ENCODE peak calls at places on chromosomes 16 and 17, in six cellular contexts. One of them, this sample, is unnamed.

GRCh38 chr16:74903882-74904678 is 80.8 kb downstream of the WDR59 start:
- DNase-seq in HCT116: no peak
- DNase-seq in prostate gland: no peak
- DNase-seq in endothelial cell of umbilical vein: no peak
- DNase-seq in transverse colon: no peak
- DNase-seq in suprapubic skin: no peak
- DNase-seq in this sample: no peak

GRCh38 chr17:59167571-59168001 is 12.0 kb downstream of the PRR11 start:
- DNase-seq in transverse colon: no peak
- DNase-seq in endothelial cell of umbilical vein: peak; percentile 61
- DNase-seq in HCT116: no peak
- DNase-seq in prostate gland: no peak
- DNase-seq in suprapubic skin: no peak
- DNase-seq in this sample: no peak

GRCh38 chr16:47578573-47578972 is 117.4 kb downstream of the PHKB start:
- DNase-seq in endothelial cell of umbilical vein: no peak
- DNase-seq in transverse colon: no peak
- DNase-seq in HCT116: no peak
- DNase-seq in suprapubic skin: no peak
- DNase-seq in prostate gland: no peak
- DNase-seq in this sample: no peak

GRCh38 chr16:20614201-20615141 is 38.3 kb upstream of the ACSM2B start:
- DNase-seq in HCT116: no peak
- DNase-seq in prostate gland: no peak
- DNase-seq in endothelial cell of umbilical vein: no peak
- DNase-seq in suprapubic skin: no peak
- DNase-seq in transverse colon: no peak
- DNase-seq in this sample: no peak

GRCh38 chr17:17121162-17121561 is 78.9 kb downstream of the MPRIP start:
- DNase-seq in endothelial cell of umbilical vein: no peak
- DNase-seq in HCT116: no peak
- DNase-seq in transverse colon: peak; percentile 42
- DNase-seq in prostate gland: no peak
- DNase-seq in suprapubic skin: no peak
- DNase-seq in this sample: no peak

GRCh38 chr17:7855643-7856080 is 796 bp downstream of the TMEM88 start:
- DNase-seq in prostate gland: no peak
- DNase-seq in suprapubic skin: peak; percentile 75
- DNase-seq in transverse colon: no peak
- DNase-seq in endothelial cell of umbilical vein: peak; percentile 50
- DNase-seq in HCT116: no peak
- DNase-seq in this sample: peak; percentile 77

GRCh38 chr16:8611886-8612595 is 9.5 kb upstream of the METTL22 start:
- DNase-seq in transverse colon: no peak
- DNase-seq in suprapubic skin: no peak
- DNase-seq in HCT116: no peak
- DNase-seq in endothelial cell of umbilical vein: no peak
- DNase-seq in prostate gland: no peak
- DNase-seq in this sample: no peak

GRCh38 chr17:44828919-44829557 is 1.0 kb downstream of the GJC1 start:
- DNase-seq in HCT116: no peak
- DNase-seq in suprapubic skin: no peak
- DNase-seq in prostate gland: no peak
- DNase-seq in endothelial cell of umbilical vein: peak; percentile 65
- DNase-seq in transverse colon: no peak
- DNase-seq in this sample: no peak

GRCh38 chr17:76949913-76950695 is 81.9 kb downstream of the MGAT5B start:
- DNase-seq in prostate gland: no peak
- DNase-seq in transverse colon: no peak
- DNase-seq in suprapubic skin: no peak
- DNase-seq in endothelial cell of umbilical vein: no peak
- DNase-seq in HCT116: no peak
- DNase-seq in this sample: no peak

GRCh38 chr16:4538067-4538385 is 547 bp downstream of the CDIP1 start:
- DNase-seq in prostate gland: no peak
- DNase-seq in HCT116: no peak
- DNase-seq in transverse colon: no peak
- DNase-seq in suprapubic skin: no peak
- DNase-seq in endothelial cell of umbilical vein: peak; percentile 30
- DNase-seq in this sample: no peak

GRCh38 chr16:57258910-57259475 is 13.9 kb downstream of the ARL2BP start:
- DNase-seq in transverse colon: peak; percentile 4
- DNase-seq in HCT116: no peak
- DNase-seq in prostate gland: no peak
- DNase-seq in suprapubic skin: peak; percentile 38
- DNase-seq in endothelial cell of umbilical vein: no peak
- DNase-seq in this sample: peak; percentile 24

GRCh38 chr16:819336-819735 is 18.8 kb upstream of the GNG13 start:
- DNase-seq in endothelial cell of umbilical vein: no peak
- DNase-seq in transverse colon: no peak
- DNase-seq in suprapubic skin: no peak
- DNase-seq in prostate gland: no peak
- DNase-seq in HCT116: no peak
- DNase-seq in this sample: no peak

GRCh38 chr16:57530104-57530522 is 6.3 kb downstream of the CCDC102A start:
- DNase-seq in transverse colon: peak; percentile 63
- DNase-seq in suprapubic skin: peak; percentile 65
- DNase-seq in HCT116: no peak
- DNase-seq in prostate gland: no peak
- DNase-seq in endothelial cell of umbilical vein: peak; percentile 79
- DNase-seq in this sample: peak; percentile 86

GRCh38 chr17:67520916-67521772 is 144.1 kb downstream of the PITPNC1 start:
- DNase-seq in transverse colon: no peak
- DNase-seq in HCT116: no peak
- DNase-seq in suprapubic skin: no peak
- DNase-seq in endothelial cell of umbilical vein: no peak
- DNase-seq in prostate gland: no peak
- DNase-seq in this sample: no peak

GRCh38 chr16:70391881-70392481 is 45.3 kb downstream of the DDX19A start:
- DNase-seq in HCT116: no peak
- DNase-seq in transverse colon: no peak
- DNase-seq in prostate gland: no peak
- DNase-seq in suprapubic skin: peak; percentile 91
- DNase-seq in endothelial cell of umbilical vein: no peak
- DNase-seq in this sample: peak; percentile 82

GRCh38 chr17:45136846-45137560 is 1.5 kb downstream of the ACBD4 start:
- DNase-seq in endothelial cell of umbilical vein: no peak
- DNase-seq in transverse colon: no peak
- DNase-seq in HCT116: no peak
- DNase-seq in prostate gland: no peak
- DNase-seq in suprapubic skin: no peak
- DNase-seq in this sample: no peak

GRCh38 chr17:49450735-49451134 is 36.1 kb upstream of the PHB1 start:
- DNase-seq in suprapubic skin: no peak
- DNase-seq in transverse colon: no peak
- DNase-seq in prostate gland: no peak
- DNase-seq in HCT116: no peak
- DNase-seq in endothelial cell of umbilical vein: no peak
- DNase-seq in this sample: no peak

GRCh38 chr17:76204277-76204676 is 36.0 kb downstream of the RNF157 start:
- DNase-seq in endothelial cell of umbilical vein: no peak
- DNase-seq in prostate gland: no peak
- DNase-seq in transverse colon: no peak
- DNase-seq in suprapubic skin: no peak
- DNase-seq in HCT116: no peak
- DNase-seq in this sample: no peak

GRCh38 chr16:47309581-47310312 is 151.1 kb downstream of the ITFG1 start:
- DNase-seq in suprapubic skin: no peak
- DNase-seq in endothelial cell of umbilical vein: peak; percentile 34
- DNase-seq in HCT116: no peak
- DNase-seq in transverse colon: no peak
- DNase-seq in prostate gland: no peak
- DNase-seq in this sample: no peak

GRCh38 chr17:7226721-7227710 is 7.3 kb downstream of the ACADVL start:
- DNase-seq in endothelial cell of umbilical vein: no peak
- DNase-seq in prostate gland: no peak
- DNase-seq in suprapubic skin: no peak
- DNase-seq in HCT116: no peak
- DNase-seq in transverse colon: no peak
- DNase-seq in this sample: no peak

GRCh38 chr16:89040391-89040790 is 53.3 kb upstream of the ACSF3 start:
- DNase-seq in HCT116: no peak
- DNase-seq in transverse colon: no peak
- DNase-seq in prostate gland: no peak
- DNase-seq in endothelial cell of umbilical vein: no peak
- DNase-seq in suprapubic skin: no peak
- DNase-seq in this sample: no peak

GRCh38 chr17:38326996-38327792 is 16.6 kb downstream of the GPR179 start:
- DNase-seq in suprapubic skin: peak; percentile 65
- DNase-seq in prostate gland: no peak
- DNase-seq in HCT116: no peak
- DNase-seq in transverse colon: no peak
- DNase-seq in endothelial cell of umbilical vein: no peak
- DNase-seq in this sample: no peak

GRCh38 chr16:58727028-58727781 is 6.9 kb downstream of the GOT2 start:
- DNase-seq in endothelial cell of umbilical vein: no peak
- DNase-seq in HCT116: no peak
- DNase-seq in transverse colon: no peak
- DNase-seq in prostate gland: no peak
- DNase-seq in suprapubic skin: no peak
- DNase-seq in this sample: no peak

GRCh38 chr16:86653289-86654006 is 75.1 kb downstream of the FOXL1 start:
- DNase-seq in prostate gland: no peak
- DNase-seq in HCT116: no peak
- DNase-seq in transverse colon: no peak
- DNase-seq in endothelial cell of umbilical vein: no peak
- DNase-seq in suprapubic skin: no peak
- DNase-seq in this sample: no peak

GRCh38 chr17:6508519-6509294 is 47.6 kb downstream of the PITPNM3 start:
- DNase-seq in HCT116: no peak
- DNase-seq in endothelial cell of umbilical vein: no peak
- DNase-seq in suprapubic skin: no peak
- DNase-seq in prostate gland: no peak
- DNase-seq in transverse colon: no peak
- DNase-seq in this sample: peak; percentile 61

GRCh38 chr16:2979669-2980226 is 498 bp downstream of the PKMYT1 start:
- DNase-seq in HCT116: no peak
- DNase-seq in transverse colon: no peak
- DNase-seq in suprapubic skin: no peak
- DNase-seq in prostate gland: no peak
- DNase-seq in endothelial cell of umbilical vein: no peak
- DNase-seq in this sample: no peak

GRCh38 chr17:78355045-78355641 is 4.7 kb downstream of the SOCS3 start:
- DNase-seq in endothelial cell of umbilical vein: no peak
- DNase-seq in transverse colon: no peak
- DNase-seq in prostate gland: no peak
- DNase-seq in HCT116: no peak
- DNase-seq in suprapubic skin: no peak
- DNase-seq in this sample: no peak

GRCh38 chr17:78347453-78347852 is 12.4 kb downstream of the SOCS3 start:
- DNase-seq in endothelial cell of umbilical vein: no peak
- DNase-seq in suprapubic skin: no peak
- DNase-seq in HCT116: no peak
- DNase-seq in transverse colon: no peak
- DNase-seq in prostate gland: no peak
- DNase-seq in this sample: no peak

GRCh38 chr17:78349831-78350631 is 9.8 kb downstream of the SOCS3 start:
- DNase-seq in transverse colon: no peak
- DNase-seq in suprapubic skin: no peak
- DNase-seq in HCT116: no peak
- DNase-seq in prostate gland: no peak
- DNase-seq in endothelial cell of umbilical vein: no peak
- DNase-seq in this sample: no peak

GRCh38 chr17:78348055-78348745 is 11.7 kb downstream of the SOCS3 start:
- DNase-seq in prostate gland: no peak
- DNase-seq in endothelial cell of umbilical vein: no peak
- DNase-seq in transverse colon: no peak
- DNase-seq in suprapubic skin: no peak
- DNase-seq in HCT116: no peak
- DNase-seq in this sample: no peak

DNA sequence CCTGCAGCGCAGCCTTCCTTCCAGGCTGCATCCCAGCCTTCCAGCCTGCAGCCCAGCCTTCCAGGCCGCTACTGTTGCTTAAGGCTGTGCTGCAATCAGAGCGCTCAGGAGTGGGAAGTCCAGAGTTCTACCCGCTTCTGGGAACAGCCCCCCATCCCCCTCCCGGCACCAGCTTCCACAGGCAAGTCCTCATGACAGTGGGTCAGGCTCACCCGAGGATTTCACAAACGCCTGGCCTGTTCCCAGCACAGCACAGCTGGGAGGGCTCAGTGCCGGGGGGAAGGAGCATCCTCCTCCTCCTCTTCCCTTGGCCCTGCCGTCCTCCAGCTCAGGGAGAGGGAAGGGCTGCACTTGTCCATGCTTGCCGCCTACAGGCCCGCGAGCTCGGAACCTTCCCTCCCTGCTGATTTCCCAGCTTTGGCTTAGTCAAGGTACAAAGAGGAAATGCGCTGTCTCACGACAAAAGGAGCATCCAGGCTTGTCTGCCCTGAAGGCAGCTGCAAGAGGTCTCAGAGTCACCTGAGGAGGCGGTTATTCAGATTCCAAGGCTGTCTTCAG is 8.3 kb downstream of the SOCS3 start:
- DNase-seq in endothelial cell of umbilical vein: no peak
- DNase-seq in suprapubic skin: peak; percentile 98
- DNase-seq in prostate gland: peak; percentile 91
- DNase-seq in HCT116: no peak
- DNase-seq in transverse colon: peak; percentile 89
- DNase-seq in this sample: peak; percentile 100
- TF ChIP-seq POLR2AphosphoS5 in endothelial cell of umbilical vein: no peak
- TF ChIP-seq POLR2AphosphoS5 in suprapubic skin: no peak
- TF ChIP-seq POLR2AphosphoS5 in prostate gland: peak; percentile 94
- TF ChIP-seq POLR2AphosphoS5 in HCT116: no peak
- TF ChIP-seq POLR2AphosphoS5 in transverse colon: peak; percentile 89
- TF ChIP-seq POLR2AphosphoS5 in this sample: peak; percentile 87

DNA sequence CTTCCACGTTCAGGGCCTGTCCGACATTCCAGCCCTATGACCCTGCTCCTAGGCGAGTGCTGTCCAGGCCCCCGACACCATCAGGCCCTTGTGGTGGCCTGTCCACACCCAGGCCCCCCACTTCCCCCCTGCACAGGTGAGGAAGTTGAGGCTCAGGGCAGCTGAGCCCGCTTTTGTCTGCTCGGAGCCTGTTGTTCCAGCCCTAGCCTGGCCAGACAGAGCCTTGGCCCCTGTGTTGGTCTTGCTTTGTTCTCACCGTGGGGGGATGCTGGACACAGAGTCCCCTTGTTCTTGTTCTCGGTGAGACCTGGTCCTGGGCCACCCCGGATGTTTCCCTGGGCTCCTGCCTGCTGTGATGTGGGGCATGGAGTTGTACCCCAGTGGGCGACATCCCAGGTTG is 52.1 kb upstream of the ZNF750 start:
- DNase-seq in endothelial cell of umbilical vein: no peak
- DNase-seq in prostate gland: no peak
- DNase-seq in suprapubic skin: no peak
- DNase-seq in HCT116: no peak
- DNase-seq in transverse colon: no peak
- DNase-seq in this sample: no peak
- H3K27ac ChIP-seq in endothelial cell of umbilical vein: no peak overlapping the region
- H3K27ac ChIP-seq in prostate gland: peak overlapping the region; percentile 36
- H3K27ac ChIP-seq in suprapubic skin: no peak overlapping the region
- H3K27ac ChIP-seq in HCT116: no peak overlapping the region
- H3K27ac ChIP-seq in transverse colon: no peak overlapping the region
- H3K27ac ChIP-seq in this sample: no peak overlapping the region

GRCh38 chr17:19744922-19745757 is 3.0 kb downstream of the ALDH3A1 start:
- DNase-seq in suprapubic skin: peak; percentile 93
- DNase-seq in HCT116: peak; percentile 61
- DNase-seq in endothelial cell of umbilical vein: peak; percentile 84
- DNase-seq in transverse colon: peak; percentile 96
- DNase-seq in prostate gland: peak; percentile 91
- DNase-seq in this sample: peak; percentile 96
- TF ChIP-seq POLR2AphosphoS5 in suprapubic skin: no peak
- TF ChIP-seq POLR2AphosphoS5 in HCT116: peak; percentile 68
- TF ChIP-seq POLR2AphosphoS5 in endothelial cell of umbilical vein: peak; percentile 40
- TF ChIP-seq POLR2AphosphoS5 in transverse colon: peak; percentile 45
- TF ChIP-seq POLR2AphosphoS5 in prostate gland: peak; percentile 55
- TF ChIP-seq POLR2AphosphoS5 in this sample: no peak

GRCh38 chr16:15880909-15881308 is 7.5 kb downstream of the CEP20 start:
- DNase-seq in suprapubic skin: no peak
- DNase-seq in prostate gland: no peak
- DNase-seq in HCT116: no peak
- DNase-seq in endothelial cell of umbilical vein: no peak
- DNase-seq in transverse colon: no peak
- DNase-seq in this sample: no peak
- H3K27ac ChIP-seq in suprapubic skin: no peak overlapping the region
- H3K27ac ChIP-seq in prostate gland: no peak overlapping the region
- H3K27ac ChIP-seq in HCT116: no peak overlapping the region
- H3K27ac ChIP-seq in endothelial cell of umbilical vein: no peak overlapping the region
- H3K27ac ChIP-seq in transverse colon: no peak overlapping the region
- H3K27ac ChIP-seq in this sample: no peak overlapping the region